ENCODE peak calls at places on chromosomes 2 and 18, in six cellular contexts. H is WTC11, N is HCT116, F is HEK293T, E is H1, Z is K562. X is an unnamed sample.

GRCh38 chr2:240642061-240642805 is 17.0 kb downstream of the GPR35 start:
- DNase-seq in E (no peak), Z (no peak), F (no peak), N (no peak), H (no peak), X (no peak)

GRCh38 chr2:163943403-163944356 is 207.9 kb upstream of the FIGN start:
- DNase-seq in F (no peak), N (no peak), E (no peak), Z (no peak), H (no peak), X (peak)

GRCh38 chr2:120678251-120678650 is 57.4 kb upstream of the GLI2 start:
- DNase-seq in N (no peak), H (no peak), Z (no peak), F (no peak), E (no peak), X (no peak)

GRCh38 chr2:141439524-141439923 is 691.3 kb downstream of the LRP1B start:
- DNase-seq in N (no peak), H (no peak), E (no peak), Z (no peak), F (no peak), X (no peak)

GRCh38 chr18:30957086-30957485 is 85.5 kb downstream of the DSC3 start:
- DNase-seq in H (no peak), Z (no peak), E (no peak), F (no peak), N (no peak), X (no peak)

GRCh38 chr2:111671426-111672150 is 212.4 kb downstream of the ANAPC1 start:
- DNase-seq in Z (no peak), H (no peak), N (no peak), F (no peak), E (peak), X (peak)

GRCh38 chr2:69789129-69789528 is 40.3 kb upstream of the GMCL1 start:
- DNase-seq in H (no peak), N (no peak), F (no peak), Z (no peak), E (no peak), X (peak)

GRCh38 chr2:65661980-65662653 is 229.7 kb upstream of the SPRED2 start:
- DNase-seq in H (no peak), Z (no peak), F (peak), N (no peak), E (no peak), X (no peak)

GRCh38 chr2:12824771-12825363 is 108.1 kb downstream of the TRIB2 start:
- DNase-seq in F (no peak), N (no peak), Z (no peak), E (no peak), H (no peak), X (no peak)

GRCh38 chr2:172091626-172092566 is 6.6 kb downstream of the DLX1 start:
- DNase-seq in Z (no peak), N (no peak), F (no peak), E (no peak), H (no peak), X (no peak)

GRCh38 chr2:24276349-24276899 is 83.9 kb downstream of the ITSN2 start:
- DNase-seq in E (no peak), H (no peak), N (no peak), Z (no peak), F (no peak), X (no peak)

GRCh38 chr2:161471631-161472030 is 55.5 kb downstream of the TBR1 start:
- DNase-seq in Z (no peak), E (no peak), H (no peak), F (no peak), N (no peak), X (no peak)

GRCh38 chr2:210899131-210899530 is 342.7 kb downstream of the CPS1 start:
- DNase-seq in E (no peak), F (no peak), Z (no peak), N (no peak), H (no peak), X (peak)
- TF ChIP-seq SP1 in E (no peak), F (no peak), Z (no peak), N (peak), H (no peak), X (no peak)

DNA sequence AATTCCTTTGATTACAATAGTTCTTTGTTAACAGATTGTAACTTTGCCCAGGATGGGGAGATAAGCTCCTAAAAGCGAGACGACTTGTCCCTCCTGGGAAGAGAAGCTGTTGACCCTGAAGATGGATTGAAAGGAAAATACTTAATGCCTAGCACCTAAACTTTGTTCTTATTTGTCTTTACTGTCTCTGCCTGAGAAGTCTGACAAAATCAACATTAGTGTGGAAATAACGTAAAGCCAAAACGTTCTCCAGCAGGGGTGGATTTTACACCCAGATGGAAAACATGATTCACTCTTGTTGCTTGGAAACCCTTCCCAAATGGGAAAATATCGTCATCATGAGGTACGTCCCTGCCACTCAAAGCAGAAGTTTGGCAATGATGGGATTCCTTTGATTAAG is 450.1 kb downstream of the SLC4A3 start:
- DNase-seq in E (no peak), Z (no peak), N (no peak), F (no peak), H (no peak), X (no peak)
- TF ChIP-seq SP1 in E (no peak), Z (no peak), N (no peak), F (no peak), H (no peak), X (no peak)

GRCh38 chr2:28768952-28769351 is 17.3 kb downstream of the PPP1CB start:
- DNase-seq in N (no peak), E (no peak), H (no peak), F (no peak), Z (no peak), X (no peak)
- TF ChIP-seq SP1 in N (no peak), E (no peak), H (no peak), F (no peak), Z (no peak), X (no peak)

DNA sequence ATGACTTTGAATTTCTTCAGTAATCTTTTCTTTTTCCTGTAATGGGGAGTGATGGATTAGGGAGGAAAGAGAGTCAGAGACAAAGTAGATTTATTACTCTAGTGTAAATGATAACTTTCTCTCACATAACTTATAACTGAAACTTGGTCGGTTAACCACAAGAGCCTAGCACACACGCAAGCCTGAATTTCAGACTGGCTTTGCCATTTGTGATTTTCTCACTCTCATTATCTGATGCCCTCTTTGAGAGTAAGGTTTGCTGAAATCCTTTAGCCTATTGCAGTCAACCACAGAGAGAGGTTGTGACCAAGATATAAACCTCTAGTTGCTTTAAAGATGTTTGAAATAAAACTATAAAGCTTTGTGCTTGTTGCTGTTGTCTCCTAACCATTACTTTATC is 117.9 kb upstream of the NETO1 start:
- DNase-seq in Z (no peak), E (no peak), N (no peak), F (no peak), H (no peak), X (no peak)
- TF ChIP-seq SP1 in Z (no peak), E (no peak), N (no peak), F (no peak), H (no peak), X (no peak)

GRCh38 chr2:85110991-85111560 is 22.1 kb upstream of the TCF7L1 start:
- DNase-seq in F (no peak), H (no peak), N (no peak), Z (no peak), E (no peak), X (no peak)
- TF ChIP-seq SP1 in F (no peak), H (no peak), N (no peak), Z (no peak), E (no peak), X (no peak)

GRCh38 chr18:59505311-59505710 is 146.2 kb upstream of the LMAN1 start:
- DNase-seq in Z (no peak), E (no peak), N (no peak), H (no peak), F (no peak), X (no peak)
- TF ChIP-seq SP1 in Z (no peak), E (no peak), N (no peak), H (no peak), F (no peak), X (no peak)

GRCh38 chr2:32379352-32379751 is 22.5 kb downstream of the BIRC6 start:
- DNase-seq in E (no peak), F (no peak), Z (no peak), N (no peak), H (no peak), X (no peak)
- TF ChIP-seq SP1 in E (no peak), F (no peak), Z (no peak), N (no peak), H (no peak), X (no peak)

GRCh38 chr2:39243469-39244123 is at the start of gene CDKL4:
- DNase-seq in E (no peak), N (no peak), H (peak), F (no peak), Z (no peak), X (no peak)
- TF ChIP-seq SP1 in E (no peak), N (no peak), H (no peak), F (no peak), Z (no peak), X (no peak)

X was measured in HepG2.